ENCODE peak calls at places on chromosomes 5 and 9, in ten cellular contexts. V is naive thymus-derived CD4-positive, alpha-beta T cell; B is NCI-H1092; M is Right ventricle myocardium inferior; G is neuronal stem cell; Q is neural crest cell; W is DMS153; O is activated T-helper 1 cell treated with Interleukin-2 at 50 U/mL for 16 hours; H is AG04450; S is iris pigment epithelial cell. Z is an unnamed sample.

GRCh38 chr9:116605904-116606341 is 81.2 kb upstream of the TRIM32 start:
- DNase-seq in W (no peak), H (no peak), Q (no peak), B (no peak), O (no peak), G (no peak), M (peak; percentile 80), S (no peak), V (no peak), Z (no peak)

GRCh38 chr5:139415221-139415861 is 11.5 kb upstream of the SPATA24 start:
- DNase-seq in S (no peak), O (no peak), G (no peak), V (no peak), W (no peak), B (no peak), M (peak; percentile 80), Q (no peak), H (no peak), Z (no peak)

GRCh38 chr5:6026766-6027165 is 351.6 kb downstream of the MED10 start:
- DNase-seq in B (no peak), G (no peak), W (no peak), O (no peak), S (no peak), H (no peak), V (no peak), M (no peak), Q (no peak), Z (no peak)

GRCh38 chr9:130894546-130894945 is 2.1 kb downstream of the QRFP start:
- DNase-seq in S (no peak), Q (no peak), W (no peak), O (no peak), G (no peak), H (no peak), M (peak; percentile 5), V (no peak), B (no peak), Z (no peak)

GRCh38 chr9:87255437-87256155 is 242.1 kb upstream of the DAPK1 start:
- DNase-seq in Q (no peak), W (no peak), M (no peak), B (no peak), S (no peak), V (no peak), H (no peak), O (no peak), G (no peak), Z (no peak)

GRCh38 chr5:131759704-131760103 is 37.1 kb downstream of the FNIP1 start:
- DNase-seq in G (no peak), V (no peak), S (no peak), H (no peak), M (no peak), W (no peak), B (no peak), Q (no peak), O (no peak), Z (no peak)

GRCh38 chr5:102759700-102760099 is 4.6 kb downstream of the PAM start:
- DNase-seq in W (no peak), S (no peak), B (no peak), M (no peak), G (no peak), Q (no peak), H (no peak), V (no peak), O (no peak), Z (no peak)

GRCh38 chr5:108858959-108859358 is 111.3 kb downstream of the FER start:
- DNase-seq in G (no peak), Q (no peak), V (no peak), B (no peak), M (no peak), O (no peak), S (peak; percentile 62), W (no peak), H (no peak), Z (no peak)

GRCh38 chr9:76401580-76402354 is 7.5 kb upstream of the RFK start:
- DNase-seq in W (no peak), H (no peak), Q (no peak), V (no peak), S (peak; percentile 49), G (no peak), B (no peak), O (no peak), M (no peak), Z (no peak)

GRCh38 chr9:83242066-83242465 is 179.1 kb upstream of the RASEF start:
- DNase-seq in G (no peak), M (no peak), S (no peak), B (no peak), O (no peak), H (no peak), W (peak; percentile 38), V (no peak), Q (no peak), Z (no peak)

GRCh38 chr5:149500922-149501582 is 50.2 kb downstream of the CSNK1A1 start:
- DNase-seq in S (peak; percentile 98), H (peak; percentile 76), B (no peak), M (no peak), O (no peak), V (no peak), Q (no peak), G (no peak), W (no peak), Z (no peak)

GRCh38 chr9:137456864-137457405 is 2.2 kb downstream of the NSMF start:
- DNase-seq in M (peak; percentile 40), H (no peak), V (no peak), O (no peak), S (no peak), W (no peak), G (no peak), B (no peak), Q (no peak), Z (no peak)

GRCh38 chr5:128109766-128110165 is 26.2 kb downstream of the SLC12A2 start:
- DNase-seq in S (no peak), O (no peak), B (no peak), H (no peak), M (no peak), G (no peak), Q (no peak), W (no peak), V (no peak), Z (no peak)

GRCh38 chr9:120393386-120394057 is 186.4 kb downstream of the CDK5RAP2 start:
- DNase-seq in H (no peak), Q (no peak), V (no peak), M (no peak), S (peak; percentile 61), O (no peak), W (no peak), B (no peak), G (no peak), Z (no peak)

GRCh38 chr9:90966475-90967150 is 165.0 kb downstream of the SYK start:
- DNase-seq in S (peak; percentile 58), G (no peak), W (no peak), O (no peak), H (no peak), Q (no peak), M (no peak), V (no peak), B (no peak), Z (no peak)

GRCh38 chr9:3447143-3447542 is 78.7 kb downstream of the RFX3 start:
- DNase-seq in H (no peak), S (no peak), W (no peak), V (no peak), O (no peak), B (no peak), Q (no peak), G (no peak), M (no peak), Z (no peak)

GRCh38 chr9:93290495-93291434 is 106.8 kb downstream of the WNK2 start:
- DNase-seq in V (no peak), O (no peak), M (no peak), B (no peak), W (no peak), H (no peak), S (no peak), Q (no peak), G (no peak), Z (no peak)

GRCh38 chr5:31361234-31361633 is 167.7 kb downstream of the CDH6 start:
- DNase-seq in V (no peak), B (no peak), W (no peak), S (peak; percentile 87), H (no peak), Q (no peak), M (no peak), G (no peak), O (no peak), Z (no peak)

GRCh38 chr5:458547-459353 is 15.8 kb downstream of the EXOC3 start:
- DNase-seq in V (no peak), G (no peak), M (peak; percentile 52), W (no peak), B (no peak), H (no peak), Q (no peak), O (no peak), S (peak; percentile 63), Z (no peak)

GRCh38 chr5:55691265-55692105 is 20.6 kb downstream of the SLC38A9 start:
- DNase-seq in M (no peak), S (peak; percentile 57), B (peak; percentile 3), V (no peak), Q (no peak), W (peak; percentile 2), H (no peak), O (no peak), G (no peak), Z (peak; percentile 59)

GRCh38 chr9:137463194-137463930 is 4.2 kb upstream of the NSMF start:
- DNase-seq in V (no peak), B (no peak), S (no peak), O (no peak), Q (no peak), H (no peak), G (no peak), W (no peak), M (no peak), Z (no peak)

GRCh38 chr9:18256574-18256973 is 217.4 kb upstream of the ADAMTSL1 start:
- DNase-seq in Q (no peak), B (peak; percentile 14), H (no peak), S (no peak), M (no peak), G (no peak), V (no peak), W (peak; percentile 15), O (no peak), Z (no peak)

GRCh38 chr5:93956006-93956405 is 214.6 kb upstream of the POU5F2 start:
- DNase-seq in V (no peak), G (no peak), M (no peak), O (no peak), S (no peak), B (no peak), H (no peak), Q (no peak), W (no peak), Z (no peak)

GRCh38 chr5:173020154-173020581 is 36.0 kb upstream of the CREBRF start:
- DNase-seq in H (no peak), S (no peak), V (no peak), M (no peak), O (no peak), G (no peak), W (no peak), Q (no peak), B (no peak), Z (no peak)

GRCh38 chr5:125232779-125233230 is 486.4 kb upstream of the ZNF608 start:
- DNase-seq in G (no peak), S (peak; percentile 82), W (no peak), H (peak; percentile 66), B (no peak), V (no peak), O (no peak), M (no peak), Q (no peak), Z (no peak)

GRCh38 chr5:946720-947625 is 54.3 kb downstream of the TRIP13 start:
- DNase-seq in S (no peak), W (no peak), Q (no peak), G (no peak), M (peak; percentile 68), H (no peak), O (no peak), B (no peak), V (no peak), Z (no peak)

GRCh38 chr5:97163360-97163764 is 19.7 kb downstream of the RIOK2 start:
- DNase-seq in O (no peak), Q (no peak), V (no peak), H (no peak), G (no peak), W (no peak), B (no peak), S (peak; percentile 16), M (no peak), Z (no peak)

GRCh38 chr5:106757672-106758071 is 913.1 kb downstream of the EFNA5 start:
- DNase-seq in S (no peak), Q (no peak), H (no peak), O (no peak), V (no peak), W (no peak), G (no peak), B (no peak), M (no peak), Z (no peak)